ENCODE peak calls at places on chromosomes 13 and 19, in five cellular contexts. H is H1, Q is GM12878, K is HepG2, J is A549. O is an unnamed sample.

GRCh38 chr13:42615691-42616090 is 41.7 kb downstream of the TNFSF11 start:
- DNase-seq in H (no peak), Q (no peak), K (no peak), J (peak; percentile 31), O (no peak)

GRCh38 chr13:40986328-40986856 is 32.7 kb downstream of the ELF1 start:
- DNase-seq in H (no peak), Q (no peak), K (peak; percentile 73), J (peak; percentile 19), O (no peak)

GRCh38 chr19:15421726-15422260 is 3.0 kb upstream of the AKAP8L start:
- DNase-seq in H (no peak), Q (no peak), K (no peak), J (no peak), O (no peak)

GRCh38 chr13:83178008-83178407 is 704.3 kb downstream of the SLITRK1 start:
- DNase-seq in H (no peak), Q (no peak), K (no peak), J (no peak), O (no peak)

GRCh38 chr19:37594982-37595382 is 306 bp downstream of the ZNF540 start:
- DNase-seq in H (no peak), Q (peak; percentile 16), K (no peak), J (no peak), O (peak; percentile 32)

GRCh38 chr19:14073232-14073924 is 792 bp downstream of the MISP3 start:
- DNase-seq in H (no peak), Q (no peak), K (no peak), J (peak; percentile 78), O (peak; percentile 84)

GRCh38 chr13:75129331-75129730 is 352.6 kb downstream of the TBC1D4 start:
- DNase-seq in H (no peak), Q (no peak), K (no peak), J (no peak), O (no peak)

GRCh38 chr19:54179921-54180452 is 7.0 kb upstream of the TMC4 start:
- DNase-seq in H (peak; percentile 92), Q (no peak), K (peak; percentile 62), J (peak; percentile 90), O (no peak)

GRCh38 chr13:111288276-111288675 is 32.2 kb upstream of the TEX29 start:
- DNase-seq in H (no peak), Q (no peak), K (no peak), J (no peak), O (no peak)

GRCh38 chr13:47594833-47595232 is 406.2 kb downstream of the SUCLA2 start:
- DNase-seq in H (peak; percentile 2), Q (no peak), K (no peak), J (peak; percentile 18), O (peak; percentile 4)
- TF ChIP-seq HDAC2 in H (no peak), Q (no peak), K (no peak), J (no peak), O (no peak)

GRCh38 chr13:101144808-101145419 is 271.4 kb downstream of the NALCN start:
- DNase-seq in H (no peak), Q (peak; percentile 5), K (peak; percentile 38), J (peak; percentile 50), O (peak; percentile 28)
- TF ChIP-seq HDAC2 in H (no peak), Q (no peak), K (no peak), J (no peak), O (no peak)

GRCh38 chr13:97567510-97568243 is 133.7 kb downstream of the RAP2A start:
- DNase-seq in H (no peak), Q (peak; percentile 37), K (peak; percentile 54), J (peak; percentile 54), O (no peak)
- TF ChIP-seq HDAC2 in H (no peak), Q (no peak), K (no peak), J (no peak), O (no peak)

DNA sequence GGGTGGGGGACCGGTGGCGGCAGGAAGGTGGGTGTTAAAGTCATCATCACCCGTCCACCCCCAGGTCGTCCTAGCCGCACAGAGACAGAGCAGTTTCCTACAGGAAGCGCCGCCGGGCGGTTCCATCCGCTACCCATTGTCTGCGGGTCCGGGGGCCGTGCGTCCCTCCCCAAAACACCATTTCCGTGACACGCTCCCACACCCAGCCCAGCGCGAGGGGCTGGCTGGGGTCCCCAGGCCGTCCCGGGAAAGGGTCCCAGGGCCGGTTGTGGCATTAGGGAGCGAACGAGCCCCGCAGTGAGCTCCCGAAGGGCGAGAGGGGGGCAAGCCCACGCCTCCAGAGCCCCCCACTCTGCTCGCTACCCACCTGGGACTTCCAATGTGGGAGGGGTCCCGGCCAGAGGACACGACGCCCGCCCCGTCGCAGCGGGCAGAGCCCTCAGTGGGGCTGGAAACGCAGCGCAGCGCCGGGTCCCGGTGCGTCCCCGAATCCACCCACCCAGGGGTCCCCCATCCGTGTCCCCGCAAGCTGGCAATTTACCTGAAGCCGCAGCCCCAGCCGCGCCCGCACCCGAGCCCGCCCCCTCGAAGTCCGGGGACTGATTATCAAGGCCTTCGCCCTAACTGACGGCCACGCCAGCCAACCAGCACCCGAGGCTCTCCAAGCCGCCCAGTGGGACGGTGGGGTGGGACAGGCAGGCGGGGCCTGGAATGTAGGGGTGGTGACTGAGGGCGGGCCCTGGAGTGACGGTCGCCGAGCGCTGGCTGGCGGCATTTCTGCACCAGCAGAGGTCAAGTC is at the start of gene KANK3:
- DNase-seq in H (peak; percentile 95), Q (peak; percentile 55), K (peak; percentile 90), J (peak; percentile 97), O (peak; percentile 100)
- TF ChIP-seq HDAC2 in H (no peak), Q (no peak), K (no peak), J (no peak), O (no peak)

GRCh38 chr13:66624302-66624701 is 605.8 kb downstream of the PCDH9 start:
- DNase-seq in H (no peak), Q (no peak), K (no peak), J (no peak), O (no peak)

GRCh38 chr13:66623129-66623528 is 607.0 kb downstream of the PCDH9 start:
- DNase-seq in H (no peak), Q (no peak), K (no peak), J (no peak), O (no peak)

GRCh38 chr13:66617786-66618185 is 612.4 kb downstream of the PCDH9 start:
- DNase-seq in H (no peak), Q (no peak), K (no peak), J (no peak), O (peak; percentile 16)

GRCh38 chr13:66612983-66613382 is 617.2 kb downstream of the PCDH9 start:
- DNase-seq in H (no peak), Q (no peak), K (no peak), J (no peak), O (no peak)

DNA sequence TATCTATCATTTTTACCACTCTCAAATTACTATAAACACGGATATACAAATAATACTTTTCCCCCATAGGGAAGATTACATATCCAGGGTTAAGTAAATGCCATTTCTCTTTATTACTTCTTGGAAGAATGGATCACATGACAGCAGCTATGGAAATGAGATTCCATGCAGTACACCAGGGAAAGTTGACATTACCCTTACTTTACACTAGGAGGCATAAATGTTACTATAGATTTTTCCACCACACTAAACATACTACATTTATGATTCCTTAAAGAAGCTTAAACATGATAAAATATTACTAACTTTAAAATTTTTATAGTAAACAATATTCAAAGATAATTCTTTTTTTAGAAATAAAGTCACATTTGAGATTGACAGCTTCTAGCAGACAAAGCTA is 611.4 kb downstream of the PCDH9 start:
- DNase-seq in H (no peak), Q (no peak), K (peak; percentile 5), J (peak; percentile 36), O (no peak)
- TF ChIP-seq HDAC2 in H (no peak), Q (no peak), K (no peak), J (no peak), O (no peak)

GRCh38 chr13:38819053-38819452 is 132.2 kb downstream of the FREM2 start:
- DNase-seq in H (no peak), Q (no peak), K (no peak), J (no peak), O (no peak)
- TF ChIP-seq HDAC2 in H (no peak), Q (no peak), K (no peak), J (no peak), O (no peak)

GRCh38 chr19:45164577-45165335 is 4.0 kb upstream of the NKPD1 start:
- DNase-seq in H (peak; percentile 50), Q (peak; percentile 64), K (peak; percentile 79), J (peak; percentile 79), O (peak; percentile 54)
- TF ChIP-seq HDAC2 in H (no peak), Q (no peak), K (no peak), J (no peak), O (no peak)

GRCh38 chr13:113933901-113934300 is 40.0 kb downstream of the C13orf46 start:
- DNase-seq in H (no peak), Q (no peak), K (no peak), J (no peak), O (no peak)

GRCh38 chr13:113932060-113932459 is 41.8 kb downstream of the C13orf46 start:
- DNase-seq in H (no peak), Q (no peak), K (no peak), J (no peak), O (no peak)

GRCh38 chr13:113928701-113929627 is 44.9 kb downstream of the C13orf46 start:
- DNase-seq in H (no peak), Q (no peak), K (no peak), J (no peak), O (no peak)

GRCh38 chr13:113929628-113930615 is 44.0 kb downstream of the C13orf46 start:
- DNase-seq in H (no peak), Q (no peak), K (no peak), J (no peak), O (no peak)

GRCh38 chr13:113930711-113931637 is 42.9 kb downstream of the C13orf46 start:
- DNase-seq in H (no peak), Q (peak; percentile 44), K (no peak), J (no peak), O (no peak)
- TF ChIP-seq HDAC2 in H (no peak), Q (no peak), K (no peak), J (no peak), O (no peak)

DNA sequence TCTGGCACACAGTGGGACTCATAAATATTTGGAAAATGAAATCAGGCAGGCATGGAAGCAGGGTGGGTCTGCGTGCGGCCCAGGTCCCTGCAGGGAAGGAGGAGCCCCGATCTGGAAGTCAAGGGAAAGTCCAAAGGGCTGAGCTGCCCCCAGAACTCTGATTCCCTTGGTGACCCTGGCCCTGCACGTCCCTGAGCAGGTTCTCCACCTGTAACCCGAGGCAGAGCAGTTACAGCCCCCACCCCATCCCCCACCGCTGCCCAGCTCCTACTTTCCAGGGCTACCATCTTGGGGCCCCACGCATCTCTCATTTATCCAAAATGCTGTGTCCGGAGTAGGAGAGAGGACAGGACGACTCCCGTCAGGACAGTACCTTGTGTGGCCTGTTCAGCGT is 2.1 kb downstream of the PLEKHF1 start:
- DNase-seq in H (no peak), Q (no peak), K (no peak), J (no peak), O (no peak)
- TF ChIP-seq HDAC2 in H (no peak), Q (no peak), K (no peak), J (no peak), O (no peak)

GRCh38 chr19:49710372-49710951 is 19.5 kb downstream of the CPT1C start:
- DNase-seq in H (no peak), Q (no peak), K (no peak), J (peak; percentile 67), O (peak; percentile 49)
- TF ChIP-seq HDAC2 in H (no peak), Q (no peak), K (no peak), J (no peak), O (no peak)